ENCODE peak calls at places on chromosomes 7 and 10, in ten cellular contexts. J is iris pigment epithelial cell; Z is mesendoderm; X is effector CD4-positive, alpha-beta T cell; L is stimulated activated CD8-positive, alpha-beta memory T cell treated with anti-CD3 and anti-CD28 coated beads, Interleukin-4, amount 100 ng/mL, for 24 hours; Q is mucosa of gallbladder; R is hippocampal formation; H is GM23248; D is DMS153; A is Panc1. F is an unnamed sample.

GRCh38 chr10:130401860-130402765 is 265.9 kb downstream of the GLRX3 start:
- DNase-seq in R (no peak), D (no peak), H (no peak), J (no peak), A (no peak), L (no peak), Q (no peak), Z (no peak), X (no peak), F (no peak)

GRCh38 chr7:83484266-83484665 is 164.7 kb downstream of the SEMA3E start:
- DNase-seq in D (no peak), H (no peak), L (no peak), Z (no peak), Q (no peak), A (no peak), X (no peak), J (no peak), R (no peak), F (no peak)

GRCh38 chr7:81574723-81575326 is 195.0 kb downstream of the HGF start:
- DNase-seq in L (no peak), H (no peak), Q (no peak), R (no peak), D (no peak), J (peak), Z (no peak), X (no peak), A (no peak), F (no peak)

GRCh38 chr7:3042861-3043489 is 692 bp downstream of the CARD11 start:
- DNase-seq in Q (peak), R (no peak), J (no peak), L (peak), A (no peak), X (peak), H (no peak), D (no peak), Z (peak), F (no peak)

GRCh38 chr7:69504733-69505132 is 93.5 kb upstream of the AUTS2 start:
- DNase-seq in A (no peak), L (no peak), Q (no peak), H (no peak), X (no peak), R (no peak), D (no peak), Z (no peak), J (no peak), F (no peak)

GRCh38 chr10:29539398-29539797 is 95.4 kb downstream of the SVIL start:
- DNase-seq in X (no peak), J (no peak), Z (no peak), H (no peak), R (no peak), Q (no peak), D (no peak), A (no peak), L (no peak), F (no peak)

GRCh38 chr10:6171891-6172354 is 30.8 kb upstream of the PFKFB3 start:
- DNase-seq in Z (no peak), L (no peak), H (peak), A (no peak), D (no peak), J (peak), Q (peak), X (no peak), R (peak), F (peak)

GRCh38 chr7:105769951-105770628 is 106.3 kb downstream of the ATXN7L1 start:
- DNase-seq in Z (peak), J (no peak), Q (no peak), L (no peak), D (no peak), A (no peak), X (no peak), H (peak), R (no peak), F (no peak)

GRCh38 chr7:97027427-97028234 is 3.0 kb upstream of the DLX5 start:
- DNase-seq in R (peak), A (peak), Z (peak), J (peak), L (peak), D (peak), Q (peak), H (peak), X (peak), F (peak)

GRCh38 chr7:16989883-16990413 is 108.2 kb upstream of the AGR3 start:
- DNase-seq in J (peak), D (peak), L (no peak), X (no peak), Z (no peak), R (peak), A (peak), Q (peak), H (peak), F (peak)

GRCh38 chr7:20798694-20799121 is 12.0 kb upstream of the SP8 start:
- DNase-seq in Z (peak), A (no peak), R (no peak), L (no peak), X (no peak), J (no peak), D (no peak), Q (no peak), H (no peak), F (no peak)

GRCh38 chr10:129045658-129046057 is 421.4 kb upstream of the MGMT start:
- DNase-seq in A (no peak), R (no peak), J (no peak), X (no peak), H (no peak), Q (no peak), L (no peak), Z (no peak), D (no peak), F (no peak)

GRCh38 chr7:117227091-117227490 is 95.8 kb downstream of the WNT2 start:
- DNase-seq in H (peak), J (peak), Z (no peak), X (no peak), D (no peak), Q (no peak), A (no peak), R (no peak), L (no peak), F (no peak)

GRCh38 chr10:6136215-6137201 is 47.7 kb downstream of the RBM17 start:
- DNase-seq in Z (peak), R (no peak), D (no peak), X (no peak), Q (no peak), H (peak), A (no peak), L (peak), J (peak), F (no peak)

GRCh38 chr10:123139521-123140163 is 3.9 kb downstream of the HMX3 start:
- DNase-seq in J (peak), X (no peak), D (no peak), L (no peak), H (no peak), Q (no peak), A (no peak), Z (peak), R (no peak), F (no peak)